ENCODE peak calls at places on chromosomes 12 and 14, in six cellular contexts. X is SK-MEL-5, S is mesenchymal stem cell, R is neuronal stem cell, N is AG09319, J is GM04503. D is an unnamed sample.

GRCh38 chr12:123293178-123293760 is 21.6 kb upstream of the CDK2AP1 start:
- DNase-seq in N (no peak), X (no peak), S (no peak), J (no peak), R (no peak), D (no peak)

GRCh38 chr14:25116607-25117006 is 66.7 kb upstream of the STXBP6 start:
- DNase-seq in R (no peak), N (no peak), J (no peak), X (no peak), S (peak), D (no peak)

GRCh38 chr12:108430245-108430644 is 84.8 kb upstream of the FICD start:
- DNase-seq in R (no peak), S (no peak), J (no peak), X (peak), N (no peak), D (no peak)

GRCh38 chr12:45730842-45731336 is 1.4 kb downstream of the ARID2 start:
- DNase-seq in N (no peak), R (no peak), J (no peak), X (no peak), S (no peak), D (no peak)

GRCh38 chr12:63206908-63207307 is 55.9 kb upstream of the AVPR1A start:
- DNase-seq in S (peak), N (no peak), R (no peak), J (no peak), X (no peak), D (no peak)

GRCh38 chr14:102252834-102253801 is 51.8 kb downstream of the MOK start:
- DNase-seq in R (no peak), N (no peak), J (no peak), X (no peak), S (peak), D (no peak)

GRCh38 chr12:90854136-90854689 is 100.8 kb downstream of the CCER1 start:
- DNase-seq in R (peak), S (peak), J (peak), X (peak), N (peak), D (peak)

GRCh38 chr12:130702966-130703732 is 12.9 kb downstream of the RIMBP2 start:
- DNase-seq in N (no peak), J (no peak), S (no peak), X (no peak), R (peak), D (no peak)

GRCh38 chr12:116624516-116624915 is 65.3 kb downstream of the MAP1LC3B2 start:
- DNase-seq in X (no peak), R (no peak), J (no peak), S (no peak), N (no peak), D (no peak)

GRCh38 chr12:85836716-85837100 is 499 bp upstream of the RASSF9 start:
- DNase-seq in X (no peak), N (no peak), J (no peak), R (no peak), S (peak), D (no peak)

GRCh38 chr12:50271724-50272247 is 11.5 kb downstream of the LIMA1 start:
- DNase-seq in X (no peak), J (no peak), S (peak), R (no peak), N (no peak), D (no peak)

GRCh38 chr12:3241621-3242020 is 164.4 kb downstream of the TSPAN9 start:
- DNase-seq in S (no peak), X (no peak), N (no peak), J (no peak), R (no peak), D (no peak)

GRCh38 chr12:49507139-49507538 is 31.7 kb upstream of the KCNH3 start:
- DNase-seq in S (peak), R (no peak), J (no peak), N (peak), X (no peak), D (no peak)

GRCh38 chr12:116712458-116713303 is 25.2 kb downstream of the SPRING1 start:
- DNase-seq in S (no peak), X (no peak), J (no peak), N (no peak), R (no peak), D (no peak)

GRCh38 chr12:52873832-52874572 is 25.2 kb upstream of the KRT78 start:
- DNase-seq in J (peak), R (no peak), X (no peak), S (peak), N (peak), D (peak)

GRCh38 chr12:43318002-43318401 is 234.0 kb downstream of the ADAMTS20 start:
- DNase-seq in R (no peak), N (no peak), J (no peak), S (no peak), X (no peak), D (no peak)

GRCh38 chr14:52000631-52001030 is 11.3 kb downstream of the RTRAF start:
- DNase-seq in S (no peak), J (no peak), N (no peak), R (no peak), X (no peak), D (no peak)

GRCh38 chr14:77791225-77791600 is 8.7 kb upstream of the ADCK1 start:
- DNase-seq in X (no peak), S (no peak), J (no peak), R (no peak), N (no peak), D (no peak)

GRCh38 chr14:59305836-59306555 is 117.5 kb downstream of the DAAM1 start:
- DNase-seq in N (no peak), S (no peak), R (no peak), J (peak), X (peak), D (no peak)

GRCh38 chr14:32027255-32027939 is 49.7 kb upstream of the ARHGAP5 start:
- DNase-seq in N (no peak), X (no peak), R (no peak), S (peak), J (no peak), D (no peak)

GRCh38 chr12:82047480-82047879 is 288.3 kb upstream of the PPFIA2 start:
- DNase-seq in J (no peak), S (no peak), X (no peak), N (no peak), R (no peak), D (no peak)

GRCh38 chr12:43063642-43064041 is 474.1 kb upstream of the PRICKLE1 start:
- DNase-seq in N (peak), R (no peak), X (no peak), S (no peak), J (peak), D (no peak)

GRCh38 chr14:76768671-76769500 is 7.6 kb downstream of the VASH1 start:
- DNase-seq in X (no peak), S (no peak), R (no peak), J (no peak), N (no peak), D (no peak)

GRCh38 chr12:65779091-65779642 is 45.1 kb upstream of the HMGA2 start:
- DNase-seq in S (peak), X (peak), N (no peak), R (peak), J (no peak), D (no peak)